ENCODE peak calls at places on chromosomes 16 and 17, in four cellular contexts. P is K562, G is HepG2, A is GM12878. D is an unnamed sample.

GRCh38 chr17:18163528-18163927 is 20.1 kb upstream of the ALKBH5 start:
- DNase-seq in P (peak; percentile 58), G (no peak), A (no peak), D (no peak)

GRCh38 chr17:40022961-40023541 is 7.8 kb downstream of the CSF3 start:
- DNase-seq in P (peak; percentile 8), G (no peak), A (no peak), D (no peak)

GRCh38 chr17:51706098-51706497 is 445.8 kb downstream of the UTP18 start:
- DNase-seq in P (no peak), G (no peak), A (no peak), D (no peak)

GRCh38 chr17:40095944-40096791 is 4.2 kb downstream of the NR1D1 start:
- DNase-seq in P (no peak), G (no peak), A (peak; percentile 99), D (no peak)

GRCh38 chr16:22092143-22092933 is at the start of gene VWA3A:
- DNase-seq in P (no peak), G (no peak), A (no peak), D (peak; percentile 57)

GRCh38 chr17:67725232-67726206 is 7.8 kb downstream of the NOL11 start:
- DNase-seq in P (no peak), G (no peak), A (no peak), D (no peak)

GRCh38 chr16:68246671-68247070 is 1.5 kb downstream of the PLA2G15 start:
- DNase-seq in P (no peak), G (no peak), A (no peak), D (no peak)

GRCh38 chr16:85403693-85404092 is 209.4 kb upstream of the GSE1 start:
- DNase-seq in P (no peak), G (no peak), A (no peak), D (peak; percentile 11)

GRCh38 chr16:81335669-81336068 is 20.9 kb downstream of the GAN start:
- DNase-seq in P (no peak), G (no peak), A (no peak), D (no peak)

GRCh38 chr16:66042341-66042740 is 324.1 kb upstream of the CDH5 start:
- DNase-seq in P (no peak), G (no peak), A (no peak), D (no peak)

GRCh38 chr17:44348234-44348987 is 3.3 kb downstream of the GRN start:
- DNase-seq in P (peak; percentile 7), G (no peak), A (peak; percentile 91), D (no peak)

GRCh38 chr17:43399839-43400328 is 1.1 kb downstream of the ARL4D start:
- DNase-seq in P (no peak), G (no peak), A (no peak), D (no peak)

GRCh38 chr16:31331141-31331764 is 23.7 kb upstream of the ITGAX start:
- DNase-seq in P (no peak), G (no peak), A (no peak), D (peak; percentile 50)

GRCh38 chr16:28538733-28539596 is at the start of gene NUPR1:
- DNase-seq in P (no peak), G (peak; percentile 89), A (no peak), D (peak; percentile 14)

GRCh38 chr17:4136373-4136772 is 6.5 kb downstream of the ZZEF1 start:
- DNase-seq in P (no peak), G (no peak), A (no peak), D (no peak)

GRCh38 chr16:80065565-80065964 is 465.0 kb upstream of the MAF start:
- DNase-seq in P (no peak), G (no peak), A (no peak), D (no peak)

GRCh38 chr17:5809580-5810188 is 225.4 kb upstream of the NLRP1 start:
- DNase-seq in P (no peak), G (no peak), A (no peak), D (no peak)

GRCh38 chr17:78934681-78935418 is 9.7 kb upstream of the TIMP2 start:
- DNase-seq in P (no peak), G (no peak), A (no peak), D (no peak)

GRCh38 chr17:65074778-65075250 is 18.3 kb upstream of the GNA13 start:
- DNase-seq in P (peak; percentile 28), G (peak; percentile 60), A (no peak), D (no peak)

GRCh38 chr17:61517843-61518606 is 65.8 kb downstream of the TBX4 start:
- DNase-seq in P (no peak), G (no peak), A (no peak), D (no peak)

GRCh38 chr17:17760872-17761550 is 75.8 kb downstream of the SREBF1 start:
- DNase-seq in P (no peak), G (no peak), A (no peak), D (no peak)

GRCh38 chr17:39547713-39548478 is 59.8 kb downstream of the NEUROD2 start:
- DNase-seq in P (peak; percentile 78), G (peak; percentile 50), A (peak; percentile 31), D (peak; percentile 88)

GRCh38 chr16:87828071-87828971 is 41.0 kb downstream of the SLC7A5 start:
- DNase-seq in P (no peak), G (no peak), A (no peak), D (no peak)

GRCh38 chr17:50631195-50631907 is 3.3 kb upstream of the ABCC3 start:
- DNase-seq in P (no peak), G (no peak), A (no peak), D (no peak)

GRCh38 chr17:74512041-74512440 is 19.2 kb downstream of the CD300LB start:
- DNase-seq in P (no peak), G (no peak), A (no peak), D (no peak)

GRCh38 chr16:27080870-27081269 is 14.1 kb downstream of the C16orf82 start:
- DNase-seq in P (peak; percentile 43), G (peak; percentile 43), A (no peak), D (peak; percentile 37)

GRCh38 chr16:28157768-28158535 is 53.8 kb downstream of the XPO6 start:
- DNase-seq in P (no peak), G (no peak), A (no peak), D (no peak)

GRCh38 chr17:66222772-66223350 is 6.4 kb downstream of the APOH start:
- DNase-seq in P (no peak), G (no peak), A (no peak), D (no peak)

GRCh38 chr16:180101-180920 is at the start of gene HBQ1:
- DNase-seq in P (peak; percentile 78), G (peak; percentile 21), A (no peak), D (peak; percentile 60)

GRCh38 chr17:47603830-47604229 is 45.9 kb upstream of the KPNB1 start:
- DNase-seq in P (no peak), G (no peak), A (no peak), D (no peak)

GRCh38 chr16:55622302-55622701 is 33.5 kb upstream of the SLC6A2 start:
- DNase-seq in P (no peak), G (no peak), A (no peak), D (no peak)

GRCh38 chr16:55624696-55625095 is 31.1 kb upstream of the SLC6A2 start:
- DNase-seq in P (no peak), G (no peak), A (no peak), D (no peak)

GRCh38 chr16:55623640-55624039 is 32.1 kb upstream of the SLC6A2 start:
- DNase-seq in P (no peak), G (no peak), A (no peak), D (no peak)

GRCh38 chr16:55621771-55622170 is 34.0 kb upstream of the SLC6A2 start:
- DNase-seq in P (no peak), G (no peak), A (no peak), D (no peak)

GRCh38 chr16:55622930-55623561 is 32.7 kb upstream of the SLC6A2 start:
- DNase-seq in P (peak; percentile 60), G (peak; percentile 100), A (no peak), D (peak; percentile 73)
- TF ChIP-seq USF2 in P (peak; percentile 49), G (peak; percentile 84), A (no peak), D (no peak)

GRCh38 chr16:57204675-57205074 is 18.5 kb downstream of the RSPRY1 start:
- DNase-seq in P (peak; percentile 30), G (no peak), A (no peak), D (peak; percentile 30)
- TF ChIP-seq ETV6 in P (no peak), G (no peak), A (no peak), D (no peak)

GRCh38 chr16:67155305-67156145 is 4.2 kb downstream of the TRADD start:
- DNase-seq in P (peak; percentile 83), G (peak; percentile 57), A (no peak), D (peak; percentile 88)
- TF ChIP-seq USF2 in P (no peak), G (no peak), A (no peak), D (peak; percentile 30)

GRCh38 chr17:57541472-57542394 is 203.4 kb downstream of the CCDC182 start:
- DNase-seq in P (peak; percentile 70), G (no peak), A (no peak), D (no peak)
- TF ChIP-seq ETV6 in P (no peak), G (no peak), A (no peak), D (no peak)

D was measured in WTC11.